ENCODE peak calls at places on chromosomes 4 and X, in five cellular contexts. X is IMR-90, S is lower lobe of right lung, A is tibial nerve, O is A549. B is an unnamed sample.

GRCh38 chr4:7876096-7876993 is 63.3 kb downstream of the AFAP1 start:
- DNase-seq in S (no peak), A (no peak), X (peak), O (peak), B (no peak)

GRCh38 chrX:154121961-154122360 is 22.1 kb upstream of the OPN1LW start:
- DNase-seq in A (no peak), S (no peak), O (no peak), X (no peak), B (no peak)

GRCh38 chr4:140611854-140612253 is 43.1 kb upstream of the UCP1 start:
- DNase-seq in A (no peak), O (no peak), S (no peak), X (peak), B (no peak)

GRCh38 chr4:242121-242848 is 63.0 kb downstream of the ZNF732 start:
- DNase-seq in S (peak), O (no peak), A (no peak), X (peak), B (no peak)

GRCh38 chrX:20585782-20586181 is 319.1 kb upstream of the RPS6KA3 start:
- DNase-seq in A (no peak), O (no peak), X (no peak), S (no peak), B (no peak)

GRCh38 chr4:38489924-38490639 is 173.9 kb upstream of the KLF3 start:
- DNase-seq in S (no peak), X (peak), O (no peak), A (no peak), B (no peak)

GRCh38 chrX:69605521-69605920 is 10.4 kb upstream of the EDA start:
- DNase-seq in O (no peak), A (no peak), X (no peak), S (no peak), B (no peak)

GRCh38 chr4:151736367-151736766 is 24.4 kb downstream of the GATB start:
- DNase-seq in X (no peak), S (no peak), A (no peak), O (no peak), B (no peak)

GRCh38 chr4:173337463-173337862 is 3.3 kb upstream of the HMGB2 start:
- DNase-seq in A (no peak), S (no peak), O (no peak), X (peak), B (no peak)

GRCh38 chrX:1464282-1465131 is 11.8 kb upstream of the ASMTL start:
- DNase-seq in S (peak), O (no peak), X (no peak), A (no peak), B (no peak)

GRCh38 chrX:2901367-2902036 is 27.6 kb downstream of the ARSD start:
- DNase-seq in A (no peak), X (peak), S (no peak), O (no peak), B (no peak)

GRCh38 chrX:2898861-2899512 is 30.2 kb downstream of the ARSD start:
- DNase-seq in O (no peak), X (no peak), S (no peak), A (no peak), B (peak)

GRCh38 chrX:2902841-2903240 is 26.3 kb downstream of the ARSD start:
- DNase-seq in S (no peak), X (no peak), A (no peak), O (no peak), B (no peak)

GRCh38 chrX:2907295-2907694 is 21.8 kb downstream of the ARSD start:
- DNase-seq in S (no peak), O (no peak), A (no peak), X (no peak), B (no peak)

DNA sequence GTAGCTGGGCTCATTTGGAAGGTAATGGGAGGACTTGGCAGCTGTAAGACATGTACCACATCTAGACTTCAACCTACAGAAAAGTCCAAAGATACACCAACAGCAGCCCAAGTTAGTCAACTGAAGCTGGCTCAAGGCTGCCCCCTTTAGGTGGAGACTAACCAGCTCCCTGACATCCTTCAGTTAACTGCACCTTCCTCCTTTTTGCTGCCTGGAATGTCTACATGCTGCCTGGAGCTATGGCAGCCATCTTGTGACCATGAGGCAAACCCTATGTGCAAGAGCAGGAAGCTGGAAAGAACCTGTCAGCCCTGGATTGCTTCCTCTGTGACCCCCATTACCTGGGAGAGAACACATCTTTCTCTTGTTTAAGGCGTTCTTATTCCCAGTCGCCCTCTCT is 25.8 kb downstream of the ARSD start:
- DNase-seq in A (no peak), X (no peak), O (no peak), S (no peak), B (no peak)
- TF ChIP-seq CTCF in A (no peak), X (no peak), O (no peak), S (no peak), B (no peak)

DNA sequence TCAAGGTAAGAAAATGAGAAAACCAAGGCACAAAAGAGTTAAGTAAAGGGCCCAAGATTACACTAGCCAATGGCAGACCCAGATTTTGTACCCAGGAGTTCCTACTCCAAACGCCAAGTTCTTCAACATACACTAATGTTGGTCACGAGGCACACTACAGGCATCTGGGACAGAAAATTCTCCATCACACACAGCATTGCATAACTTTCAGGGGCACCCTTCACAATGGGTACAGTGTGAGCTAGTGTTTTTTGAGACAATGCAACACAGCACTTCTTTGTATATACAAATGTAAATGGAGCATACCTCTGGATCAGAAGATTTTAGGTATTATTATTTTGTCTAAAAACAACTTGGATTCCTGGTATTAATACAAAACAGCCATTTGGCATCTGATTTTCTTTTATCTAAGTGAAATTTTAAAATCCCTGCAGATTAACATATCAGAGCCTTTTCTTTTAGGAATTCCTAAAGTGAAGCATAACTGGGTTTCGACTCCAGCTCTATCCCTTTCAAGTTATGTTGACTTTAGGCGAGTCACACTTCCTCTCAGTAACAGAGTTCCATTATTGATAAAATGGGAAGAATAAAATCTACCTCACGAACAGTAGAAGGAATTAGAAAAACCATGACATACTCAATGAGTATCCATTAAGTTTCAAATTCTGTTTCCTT is 41.1 kb downstream of the ADGRA3 start:
- DNase-seq in A (no peak), X (peak), S (no peak), O (no peak), B (peak)
- H3K27ac ChIP-seq in A (no peak), X (no peak), S (no peak), O (peak), B (peak)

DNA sequence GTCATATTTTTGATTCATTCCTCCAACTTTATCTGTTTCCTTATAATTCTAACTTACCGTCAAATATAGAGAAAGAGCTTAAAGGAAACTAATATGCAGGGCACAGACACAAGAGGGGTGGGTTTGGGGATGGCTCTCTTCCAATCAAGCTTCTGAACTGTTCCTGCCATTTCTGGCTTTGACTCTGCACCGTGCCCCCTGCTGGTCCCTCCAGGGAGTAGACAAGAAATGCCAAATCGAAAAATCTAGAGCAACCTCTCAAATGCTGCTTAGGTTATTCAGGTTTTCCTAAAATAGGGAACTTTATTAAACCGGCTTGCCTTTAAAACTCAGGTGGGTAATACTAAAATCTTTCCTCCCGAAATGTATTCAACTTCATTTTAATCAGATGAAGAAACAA is 39.8 kb upstream of the VCX3A start:
- DNase-seq in A (no peak), S (no peak), O (no peak), X (no peak), B (no peak)
- TF ChIP-seq CTCF in A (no peak), S (no peak), O (no peak), X (no peak), B (no peak)

GRCh38 chr4:15868065-15868464 is 70.5 kb downstream of the FGFBP1 start:
- DNase-seq in S (no peak), X (no peak), O (no peak), A (no peak), B (no peak)

GRCh38 chr4:15873117-15873516 is 65.4 kb downstream of the FGFBP1 start:
- DNase-seq in O (no peak), A (no peak), X (no peak), S (no peak), B (no peak)

GRCh38 chr4:15870079-15870478 is 68.5 kb downstream of the FGFBP1 start:
- DNase-seq in A (no peak), X (no peak), O (no peak), S (no peak), B (no peak)

GRCh38 chr4:15868816-15869413 is 69.6 kb downstream of the FGFBP1 start:
- DNase-seq in O (no peak), X (no peak), A (no peak), S (no peak), B (no peak)

DNA sequence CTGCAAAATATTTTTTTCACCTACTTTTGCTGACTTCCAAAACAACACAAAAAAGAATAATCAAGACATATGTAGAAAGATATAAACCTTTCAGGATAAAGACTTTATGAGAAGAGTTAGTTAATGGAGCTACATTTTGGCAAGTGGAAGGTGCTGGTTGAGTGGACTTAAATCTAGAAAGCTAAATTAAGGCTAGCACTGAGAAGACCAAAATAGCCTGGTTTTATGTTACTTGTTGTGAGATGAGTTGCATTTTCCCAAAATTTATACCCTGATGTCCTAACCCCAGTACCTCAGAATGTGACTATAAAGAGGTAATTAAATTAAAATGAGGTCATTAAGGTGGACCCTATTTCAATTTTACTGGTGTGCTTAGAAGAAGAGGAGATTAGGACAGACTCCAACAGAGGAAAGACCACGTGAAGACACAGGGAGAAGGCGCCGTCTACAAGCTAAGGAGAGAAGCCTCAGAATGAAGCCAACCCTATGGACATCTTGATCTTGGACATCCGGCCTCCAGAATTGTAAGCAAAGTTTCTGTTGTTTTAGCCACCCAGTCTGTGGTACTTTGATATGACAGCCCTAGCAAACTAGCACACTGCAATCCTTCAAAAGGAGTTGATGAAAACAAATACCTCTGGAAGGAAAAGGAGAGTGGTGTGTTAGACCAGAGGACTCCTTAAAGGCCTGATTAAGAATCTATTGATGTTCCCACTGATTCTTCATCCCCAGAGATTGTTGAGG is 67.4 kb downstream of the FGFBP1 start:
- DNase-seq in S (no peak), O (no peak), A (no peak), X (no peak), B (no peak)
- H3K27ac ChIP-seq in S (no peak), O (no peak), A (peak), X (no peak), B (no peak)

GRCh38 chrX:15645266-15645665 is 19.3 kb downstream of the CLTRN start:
- DNase-seq in S (no peak), X (no peak), A (no peak), O (no peak), B (no peak)
- TF ChIP-seq CTCF in S (no peak), X (no peak), A (no peak), O (no peak), B (no peak)

DNA sequence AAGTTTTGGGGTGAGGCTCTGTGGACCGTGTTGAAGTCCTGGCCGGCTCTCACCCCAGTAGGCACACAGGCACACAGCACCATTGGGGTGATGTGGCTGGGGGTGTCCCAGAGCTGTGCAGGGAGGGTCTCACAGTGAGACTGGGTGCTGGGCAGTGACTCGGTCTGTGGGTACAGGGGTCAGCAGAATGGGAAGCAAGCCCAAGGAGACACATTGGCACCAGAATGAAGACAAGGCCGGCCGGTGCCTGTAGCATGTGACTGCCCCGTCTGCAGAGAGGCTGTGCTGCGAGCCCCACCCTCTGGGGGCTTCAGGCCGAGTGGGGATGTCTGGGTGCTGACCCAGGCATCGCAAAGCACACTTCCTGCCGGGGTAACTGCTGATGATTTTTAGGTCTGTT is 5.2 kb downstream of the MAEA start:
- DNase-seq in S (no peak), X (no peak), A (no peak), O (no peak), B (no peak)
- H3K27ac ChIP-seq in S (no peak), X (no peak), A (peak), O (no peak), B (peak)

GRCh38 chr4:143207555-143207954 is 22.8 kb downstream of the USP38 start:
- DNase-seq in X (peak), A (no peak), S (no peak), O (no peak), B (no peak)
- TF ChIP-seq CTCF in X (peak), A (peak), S (peak), O (peak), B (no peak)

B was measured in RWPE1.